ENCODE peak calls at places on chromosomes 12 and 14, in six cellular contexts. O is neuronal stem cell; N is stimulated activated CD8-positive, alpha-beta memory T cell treated with anti-CD3 and anti-CD28 coated beads, Interleukin-7, amount 100 ng/mL, for 1 hour; W is activated CD4-positive, alpha-beta memory T cell treated with anti-CD3 and anti-CD28 coated beads, Interleukin-2, amount 10 ng/mL, durations not matched to agents 7 days and 5 days; Q is fibroblast of mammary gland; Y is fibroblast of the conjunctiva. R is an unnamed sample.

GRCh38 chr14:54556535-54556934 is 10.4 kb upstream of the SAMD4A start:
- DNase-seq in N (no peak), W (no peak), Y (no peak), O (no peak), Q (no peak), R (no peak)

GRCh38 chr12:91094957-91095356 is 16.3 kb downstream of the LUM start:
- DNase-seq in O (no peak), Y (no peak), W (no peak), Q (no peak), N (no peak), R (no peak)

GRCh38 chr14:62886461-62886860 is 158.8 kb downstream of the KCNH5 start:
- DNase-seq in N (no peak), Q (no peak), Y (no peak), O (no peak), W (no peak), R (no peak)

GRCh38 chr12:89750821-89751227 is 42.2 kb upstream of the ATP2B1 start:
- DNase-seq in W (no peak), Q (peak), Y (peak), O (no peak), N (no peak), R (peak)

GRCh38 chr14:93156693-93157369 is 27.9 kb downstream of the MOAP1 start:
- DNase-seq in W (no peak), Y (no peak), Q (no peak), O (no peak), N (no peak), R (no peak)

GRCh38 chr14:65243766-65244442 is 141.6 kb upstream of the MAX start:
- DNase-seq in Y (no peak), Q (no peak), W (peak), N (no peak), O (no peak), R (no peak)

GRCh38 chr12:57522019-57522886 is at the start of gene MBD6:
- DNase-seq in W (peak), O (peak), N (peak), Y (peak), Q (peak), R (peak)

GRCh38 chr12:112828534-112828933 is 37.0 kb downstream of the RPH3A start:
- DNase-seq in Q (no peak), Y (no peak), O (no peak), W (no peak), N (no peak), R (no peak)

GRCh38 chr14:20327005-20327869 is 5.8 kb downstream of the CCNB1IP1 start:
- DNase-seq in Q (peak), Y (peak), O (peak), W (no peak), N (no peak), R (peak)

GRCh38 chr14:51682411-51682810 is 30.7 kb downstream of the FRMD6 start:
- DNase-seq in W (no peak), Y (peak), N (no peak), O (no peak), Q (peak), R (peak)

GRCh38 chr12:47820631-47821345 is 1.1 kb upstream of the HDAC7 start:
- DNase-seq in W (no peak), O (peak), N (no peak), Q (peak), Y (peak), R (peak)

GRCh38 chr14:100693877-100694578 is 32.7 kb upstream of the DLK1 start:
- DNase-seq in N (no peak), Q (no peak), W (no peak), O (no peak), Y (no peak), R (no peak)

GRCh38 chr12:14961466-14962155 is at the start of gene ARHGDIB:
- DNase-seq in Q (no peak), Y (no peak), W (peak), N (peak), O (no peak), R (no peak)

GRCh38 chr12:21305666-21306065 is 29.1 kb downstream of the SLCO1A2 start:
- DNase-seq in N (no peak), O (no peak), W (no peak), Y (no peak), Q (no peak), R (no peak)

GRCh38 chr12:25195056-25195971 is at the start of the genes DNAI7 and ETFRF1:
- DNase-seq in W (peak), O (peak), N (peak), Q (peak), Y (peak), R (peak)

GRCh38 chr12:85653731-85654455 is 182.3 kb downstream of the RASSF9 start:
- DNase-seq in Q (no peak), N (no peak), Y (no peak), W (no peak), O (no peak), R (no peak)

GRCh38 chr12:88308825-88309224 is 166.7 kb downstream of the TMTC3 start:
- DNase-seq in Y (peak), Q (peak), N (no peak), O (no peak), W (no peak), R (no peak)

GRCh38 chr12:124761876-124762275 is 101.8 kb downstream of the SCARB1 start:
- DNase-seq in Q (no peak), W (no peak), N (no peak), O (no peak), Y (no peak), R (no peak)

GRCh38 chr12:32896438-32897275 is at the start of gene PKP2:
- DNase-seq in Y (no peak), W (peak), N (no peak), O (peak), Q (no peak), R (no peak)

GRCh38 chr12:26750531-26751171 is 82.3 kb downstream of the ITPR2 start:
- DNase-seq in Y (no peak), W (no peak), N (no peak), Q (no peak), O (no peak), R (no peak)

GRCh38 chr12:4771172-4771959 is 51.2 kb downstream of the GALNT8 start:
- DNase-seq in N (no peak), Y (no peak), W (no peak), O (no peak), Q (no peak), R (no peak)

GRCh38 chr14:105742531-105742848 is 216.1 kb downstream of the TMEM121 start:
- DNase-seq in N (no peak), W (no peak), Y (no peak), Q (no peak), O (no peak), R (no peak)

GRCh38 chr12:95633049-95633545 is 81.8 kb upstream of the USP44 start:
- DNase-seq in Y (peak), O (no peak), N (no peak), Q (peak), W (no peak), R (peak)

GRCh38 chr12:13606290-13606689 is 375.1 kb downstream of the GRIN2B start:
- DNase-seq in W (no peak), O (no peak), N (no peak), Y (no peak), Q (peak), R (no peak)

GRCh38 chr14:22070119-22070982 is 396.7 kb upstream of the OR4E1 start:
- DNase-seq in W (peak), Y (no peak), N (no peak), Q (peak), O (no peak), R (no peak)

GRCh38 chr12:572532-572899 is 90.7 kb downstream of the NINJ2 start:
- DNase-seq in W (peak), N (no peak), Y (no peak), O (no peak), Q (peak), R (no peak)

GRCh38 chr14:104404922-104405321 is 174.6 kb upstream of the C14orf180 start:
- DNase-seq in O (no peak), W (peak), Q (no peak), N (no peak), Y (no peak), R (no peak)

GRCh38 chr12:90925562-90925961 is 29.4 kb downstream of the CCER1 start:
- DNase-seq in Y (no peak), W (no peak), N (no peak), Q (no peak), O (no peak), R (no peak)

GRCh38 chr12:82756303-82756702 is 69.6 kb downstream of the TMTC2 start:
- DNase-seq in Q (no peak), N (no peak), W (no peak), Y (no peak), O (no peak), R (no peak)

GRCh38 chr12:120996133-120996746 is 17.9 kb downstream of the HNF1A start:
- DNase-seq in W (no peak), O (no peak), Q (no peak), N (no peak), Y (no peak), R (no peak)

GRCh38 chr12:43407816-43408645 is 144.0 kb downstream of the ADAMTS20 start:
- DNase-seq in Y (no peak), Q (no peak), O (no peak), N (no peak), W (no peak), R (no peak)

GRCh38 chr14:65032319-65032718 is 45.6 kb downstream of the FNTB start:
- DNase-seq in W (no peak), N (no peak), Y (no peak), O (no peak), Q (no peak), R (no peak)

GRCh38 chr12:90048918-90049317 is 340.3 kb upstream of the ATP2B1 start:
- DNase-seq in Q (no peak), O (no peak), N (no peak), W (no peak), Y (no peak), R (no peak)

GRCh38 chr14:36423430-36423829 is 96.6 kb downstream of the NKX2-1 start:
- DNase-seq in O (peak), N (no peak), Y (no peak), Q (no peak), W (no peak), R (no peak)

GRCh38 chr14:96271421-96271762 is 15.4 kb downstream of the BDKRB1 start:
- DNase-seq in W (no peak), O (no peak), Q (no peak), N (no peak), Y (no peak), R (no peak)

GRCh38 chr12:13000616-13000934 is 510 bp upstream of the HEBP1 start:
- DNase-seq in Y (no peak), W (no peak), N (no peak), O (no peak), Q (no peak), R (no peak)

GRCh38 chr12:132286912-132287311 is 42.5 kb downstream of the GALNT9 start:
- DNase-seq in W (no peak), N (no peak), Q (peak), O (no peak), Y (no peak), R (no peak)

GRCh38 chr14:69105326-69105725 is 47.6 kb downstream of the DCAF5 start:
- DNase-seq in Y (peak), N (no peak), W (no peak), Q (peak), O (no peak), R (no peak)

GRCh38 chr12:68042212-68042699 is 53.0 kb downstream of the IFNG-AS1 start:
- DNase-seq in W (no peak), O (no peak), Y (no peak), N (no peak), Q (peak), R (no peak)

GRCh38 chr12:109777544-109777943 is 55.7 kb downstream of the TRPV4 start:
- DNase-seq in Q (peak), N (no peak), O (no peak), Y (no peak), W (peak), R (no peak)